ENCODE peak calls at places on chromosomes 6 and 20, in four cellular contexts. J, M, A and G are unnamed samples.

GRCh38 chr20:62766071-62766450 is 30.2 kb upstream of the MRGBP start:
- DNase-seq in J (no peak), M (no peak), A (no peak), G (no peak)

GRCh38 chr6:167113047-167113446 is 9.8 kb upstream of the CCR6 start:
- DNase-seq in J (no peak), M (no peak), A (no peak), G (no peak)

GRCh38 chr6:98980814-98981213 is 33.1 kb upstream of the FBXL4 start:
- DNase-seq in J (no peak), M (peak; percentile 80), A (no peak), G (no peak)

GRCh38 chr6:130269969-130270635 is 47.4 kb upstream of the SAMD3 start:
- DNase-seq in J (no peak), M (no peak), A (no peak), G (no peak)

GRCh38 chr6:20915150-20915549 is 380.9 kb downstream of the CDKAL1 start:
- DNase-seq in J (no peak), M (no peak), A (no peak), G (no peak)

GRCh38 chr6:155152211-155153076 is 111.4 kb upstream of the CLDN20 start:
- DNase-seq in J (no peak), M (peak; percentile 83), A (no peak), G (no peak)

GRCh38 chr6:129994410-129994809 is 24.0 kb upstream of the L3MBTL3 start:
- DNase-seq in J (no peak), M (no peak), A (no peak), G (no peak)

GRCh38 chr6:149368065-149368464 is 32.0 kb upstream of the SUMO4 start:
- DNase-seq in J (no peak), M (no peak), A (no peak), G (no peak)

GRCh38 chr6:9397981-9398559 is 962.7 kb upstream of the SLC35B3 start:
- DNase-seq in J (peak; percentile 71), M (peak; percentile 58), A (no peak), G (no peak)

GRCh38 chr6:76026101-76026500 is 46.4 kb downstream of the IMPG1 start:
- DNase-seq in J (no peak), M (peak; percentile 63), A (no peak), G (no peak)

GRCh38 chr20:46120136-46120535 is 2.0 kb downstream of the CD40 start:
- DNase-seq in J (no peak), M (no peak), A (no peak), G (no peak)

GRCh38 chr6:158771399-158772158 is 47.6 kb downstream of the EZR start:
- DNase-seq in J (no peak), M (no peak), A (no peak), G (no peak)

GRCh38 chr6:124870611-124871201 is 91.5 kb upstream of the RNF217 start:
- DNase-seq in J (no peak), M (no peak), A (no peak), G (no peak)

GRCh38 chr20:48166082-48166835 is 381.0 kb upstream of the SULF2 start:
- DNase-seq in J (no peak), M (no peak), A (peak; percentile 33), G (no peak)

GRCh38 chr6:1002989-1003388 is 308.9 kb upstream of the FOXQ1 start:
- DNase-seq in J (no peak), M (no peak), A (no peak), G (no peak)

GRCh38 chr20:2507875-2508630 is 662 bp downstream of the ZNF343 start:
- DNase-seq in J (peak; percentile 20), M (no peak), A (no peak), G (no peak)

GRCh38 chr6:12246900-12247299 is 43.3 kb upstream of the EDN1 start:
- DNase-seq in J (no peak), M (no peak), A (no peak), G (no peak)

GRCh38 chr6:132023490-132023889 is 72.3 kb upstream of the CCN2 start:
- DNase-seq in J (no peak), M (peak; percentile 63), A (no peak), G (no peak)

GRCh38 chr20:842547-842940 is 9.0 kb downstream of the FAM110A start:
- DNase-seq in J (no peak), M (no peak), A (no peak), G (no peak)

GRCh38 chr20:845226-845868 is 11.8 kb downstream of the FAM110A start:
- DNase-seq in J (no peak), M (peak; percentile 68), A (no peak), G (no peak)

GRCh38 chr20:845967-846893 is 12.7 kb downstream of the FAM110A start:
- DNase-seq in J (no peak), M (no peak), A (no peak), G (no peak)

GRCh38 chr20:843908-844307 is 10.4 kb downstream of the FAM110A start:
- DNase-seq in J (peak; percentile 14), M (no peak), A (no peak), G (no peak)

DNA sequence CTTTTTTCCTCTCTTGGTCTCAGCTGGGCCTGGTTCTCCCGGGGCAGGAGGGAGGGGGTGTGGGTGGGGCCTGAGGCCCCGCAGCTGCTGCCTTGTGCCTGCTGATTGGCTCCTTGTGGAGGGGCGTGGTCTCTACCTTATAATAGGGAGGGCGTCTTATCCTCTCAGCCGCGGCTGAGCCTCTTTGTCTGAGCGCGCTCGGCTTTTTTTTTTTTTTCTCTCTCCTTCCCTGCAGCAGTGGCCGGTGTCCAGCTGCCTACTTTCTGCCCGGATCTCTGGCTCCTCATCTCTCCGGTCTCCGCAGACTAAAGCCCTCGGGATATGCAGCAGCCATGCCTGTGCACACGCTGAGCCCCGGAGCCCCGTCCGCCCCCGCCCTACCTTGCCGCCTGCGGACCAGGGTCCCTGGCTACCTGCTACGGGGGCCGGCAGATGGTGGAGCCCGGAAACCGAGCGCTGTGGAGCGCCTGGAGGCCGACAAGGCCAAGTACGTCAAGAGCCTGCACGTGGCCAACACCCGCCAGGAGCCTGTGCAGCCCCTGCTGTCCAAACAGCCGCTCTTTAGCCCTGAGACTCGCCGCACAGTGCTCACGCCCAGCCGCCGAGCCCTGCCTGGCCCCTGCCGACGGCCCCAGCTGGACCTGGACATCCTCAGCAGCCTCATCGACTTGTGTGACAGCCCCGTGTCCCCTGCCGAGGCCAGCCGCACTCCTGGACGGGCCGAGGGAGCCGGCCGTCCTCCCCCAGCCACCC is 11.1 kb downstream of the FAM110A start:
- DNase-seq in J (peak; percentile 98), M (peak; percentile 97), A (peak; percentile 91), G (peak; percentile 97)
- H3K4me3 ChIP-seq in J (no peak overlapping the region), M (peak overlapping the region; percentile 75), A (peak overlapping the region; percentile 4), G (peak overlapping the region; percentile 20)

DNA sequence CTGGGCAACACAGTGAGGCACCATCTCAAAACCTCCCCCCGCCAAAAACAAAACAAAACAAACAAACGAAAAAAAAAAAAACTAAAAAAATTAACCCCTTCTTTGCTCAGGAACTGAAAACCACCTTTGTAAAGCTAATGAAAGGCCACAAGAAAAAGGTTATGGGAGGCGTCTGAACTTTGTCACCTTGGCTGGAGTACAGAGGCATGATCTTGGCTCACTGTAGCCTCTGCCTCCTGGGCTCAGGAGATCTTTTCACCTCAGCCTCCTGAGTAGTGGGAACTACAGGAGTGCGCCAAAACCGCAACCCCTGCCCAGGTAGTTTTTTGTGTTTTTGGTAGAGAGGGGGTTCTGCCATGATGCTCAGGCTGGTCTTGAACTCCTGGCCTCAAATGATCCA is 337.9 kb downstream of the TBC1D32 start:
- DNase-seq in J (no peak), M (no peak), A (no peak), G (no peak)
- H3K4me1 ChIP-seq in J (no peaks in the 10 kb centered on the region), M (peaks cover 4% of the 10 kb centered on the region), A (no peaks in the 10 kb centered on the region), G (no peaks in the 10 kb centered on the region)

DNA sequence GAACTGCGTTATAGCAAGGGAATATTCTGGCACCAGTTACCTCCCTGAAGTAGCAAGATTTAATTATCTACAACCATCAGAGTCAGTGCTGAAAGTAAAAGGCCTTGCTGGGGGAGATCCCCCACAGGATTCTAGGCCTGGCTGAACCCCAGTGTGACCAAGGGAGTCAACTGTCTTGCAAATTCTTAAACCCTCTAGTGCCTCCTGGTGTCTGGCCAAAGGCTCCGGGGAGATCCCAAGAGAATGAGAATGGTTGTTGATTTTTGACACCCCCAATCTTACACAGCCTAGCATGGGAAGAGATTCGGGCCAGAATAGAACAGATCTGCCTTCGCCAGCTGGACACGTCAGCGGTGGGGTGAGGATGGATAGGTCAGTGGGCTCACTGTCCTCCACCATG is 179.4 kb downstream of the ERMARD start:
- DNase-seq in J (no peak), M (peak; percentile 61), A (no peak), G (no peak)
- TF ChIP-seq CTCF in J (no peak), M (peak; percentile 69), A (no peak), G (no peak)

GRCh38 chr20:51315390-51315789 is 227.1 kb downstream of the NFATC2 start:
- DNase-seq in J (no peak), M (no peak), A (no peak), G (no peak)
- H3K4me3 ChIP-seq in J (no peak overlapping the region), M (no peak overlapping the region), A (no peak overlapping the region), G (no peak overlapping the region)